ENCODE peak calls at places on chromosomes 3 and 15, in ten cellular contexts. One of them, this sample, is unnamed.

GRCh38 chr15:99961011-99961441 is 227.8 kb upstream of the LYSMD4 start:
- DNase-seq in AG04449: no peak
- DNase-seq in sigmoid colon: peak; percentile 39
- DNase-seq in A549: no peak
- DNase-seq in Calu3: no peak
- DNase-seq in retinal pigment epithelial cell: no peak
- DNase-seq in fibroblast of mammary gland: peak; percentile 42
- DNase-seq in left lung: peak; percentile 5
- DNase-seq in body of pancreas: peak; percentile 38
- DNase-seq in upper lobe of right lung: no peak
- DNase-seq in this sample: peak; percentile 47

GRCh38 chr3:37114251-37115145 is 59.9 kb downstream of the LRRFIP2 start:
- DNase-seq in left lung: no peak
- DNase-seq in Calu3: no peak
- DNase-seq in A549: no peak
- DNase-seq in sigmoid colon: no peak
- DNase-seq in body of pancreas: no peak
- DNase-seq in fibroblast of mammary gland: peak; percentile 92
- DNase-seq in retinal pigment epithelial cell: peak; percentile 55
- DNase-seq in upper lobe of right lung: no peak
- DNase-seq in AG04449: peak; percentile 74
- DNase-seq in this sample: no peak

GRCh38 chr3:116020495-116020894 is 397.2 kb downstream of the GAP43 start:
- DNase-seq in A549: no peak
- DNase-seq in Calu3: no peak
- DNase-seq in sigmoid colon: no peak
- DNase-seq in left lung: no peak
- DNase-seq in body of pancreas: no peak
- DNase-seq in AG04449: no peak
- DNase-seq in fibroblast of mammary gland: peak; percentile 59
- DNase-seq in upper lobe of right lung: no peak
- DNase-seq in retinal pigment epithelial cell: peak; percentile 92
- DNase-seq in this sample: no peak

GRCh38 chr3:72338082-72338941 is 509.9 kb downstream of the SHQ1 start:
- DNase-seq in retinal pigment epithelial cell: no peak
- DNase-seq in left lung: no peak
- DNase-seq in body of pancreas: no peak
- DNase-seq in A549: peak; percentile 18
- DNase-seq in fibroblast of mammary gland: peak; percentile 68
- DNase-seq in sigmoid colon: no peak
- DNase-seq in AG04449: no peak
- DNase-seq in Calu3: no peak
- DNase-seq in upper lobe of right lung: no peak
- DNase-seq in this sample: no peak

GRCh38 chr3:5466752-5467151 is 279.2 kb downstream of the EDEM1 start:
- DNase-seq in left lung: no peak
- DNase-seq in fibroblast of mammary gland: no peak
- DNase-seq in AG04449: no peak
- DNase-seq in A549: no peak
- DNase-seq in retinal pigment epithelial cell: no peak
- DNase-seq in Calu3: no peak
- DNase-seq in sigmoid colon: no peak
- DNase-seq in body of pancreas: no peak
- DNase-seq in upper lobe of right lung: no peak
- DNase-seq in this sample: no peak

GRCh38 chr3:53803124-53803815 is 42.9 kb downstream of the CHDH start:
- DNase-seq in left lung: no peak
- DNase-seq in A549: no peak
- DNase-seq in fibroblast of mammary gland: no peak
- DNase-seq in upper lobe of right lung: peak; percentile 48
- DNase-seq in sigmoid colon: peak; percentile 50
- DNase-seq in Calu3: no peak
- DNase-seq in AG04449: no peak
- DNase-seq in body of pancreas: no peak
- DNase-seq in retinal pigment epithelial cell: no peak
- DNase-seq in this sample: no peak

GRCh38 chr3:13879946-13880810 is at the start of gene WNT7A:
- DNase-seq in left lung: no peak
- DNase-seq in sigmoid colon: peak; percentile 48
- DNase-seq in retinal pigment epithelial cell: no peak
- DNase-seq in fibroblast of mammary gland: no peak
- DNase-seq in AG04449: no peak
- DNase-seq in upper lobe of right lung: peak; percentile 71
- DNase-seq in A549: peak; percentile 81
- DNase-seq in body of pancreas: no peak
- DNase-seq in Calu3: peak; percentile 78
- DNase-seq in this sample: peak; percentile 77

GRCh38 chr15:49315543-49315942 is 107.5 kb upstream of the FGF7 start:
- DNase-seq in Calu3: no peak
- DNase-seq in A549: no peak
- DNase-seq in left lung: no peak
- DNase-seq in body of pancreas: no peak
- DNase-seq in upper lobe of right lung: no peak
- DNase-seq in AG04449: no peak
- DNase-seq in sigmoid colon: no peak
- DNase-seq in fibroblast of mammary gland: no peak
- DNase-seq in retinal pigment epithelial cell: no peak
- DNase-seq in this sample: no peak

GRCh38 chr3:4350789-4351163 is 47.6 kb downstream of the SETMAR start:
- DNase-seq in Calu3: peak; percentile 28
- DNase-seq in upper lobe of right lung: no peak
- DNase-seq in fibroblast of mammary gland: peak; percentile 78
- DNase-seq in sigmoid colon: no peak
- DNase-seq in A549: peak; percentile 76
- DNase-seq in retinal pigment epithelial cell: no peak
- DNase-seq in body of pancreas: peak; percentile 67
- DNase-seq in left lung: no peak
- DNase-seq in AG04449: peak; percentile 14
- DNase-seq in this sample: no peak

GRCh38 chr3:129625071-129625874 is 18.8 kb upstream of the PLXND1 start:
- DNase-seq in retinal pigment epithelial cell: no peak
- DNase-seq in sigmoid colon: peak; percentile 71
- DNase-seq in A549: peak; percentile 44
- DNase-seq in Calu3: no peak
- DNase-seq in upper lobe of right lung: peak; percentile 63
- DNase-seq in AG04449: no peak
- DNase-seq in fibroblast of mammary gland: no peak
- DNase-seq in left lung: peak; percentile 42
- DNase-seq in body of pancreas: no peak
- DNase-seq in this sample: peak; percentile 77

GRCh38 chr3:168511428-168512014 is 415.8 kb upstream of the GOLIM4 start:
- DNase-seq in sigmoid colon: no peak
- DNase-seq in retinal pigment epithelial cell: no peak
- DNase-seq in AG04449: no peak
- DNase-seq in upper lobe of right lung: no peak
- DNase-seq in left lung: no peak
- DNase-seq in fibroblast of mammary gland: peak; percentile 4
- DNase-seq in Calu3: peak; percentile 31
- DNase-seq in body of pancreas: no peak
- DNase-seq in A549: no peak
- DNase-seq in this sample: no peak

GRCh38 chr3:9786825-9787654 is 5.2 kb downstream of the TADA3 start:
- DNase-seq in retinal pigment epithelial cell: no peak
- DNase-seq in Calu3: no peak
- DNase-seq in upper lobe of right lung: no peak
- DNase-seq in sigmoid colon: no peak
- DNase-seq in body of pancreas: no peak
- DNase-seq in A549: no peak
- DNase-seq in fibroblast of mammary gland: no peak
- DNase-seq in AG04449: no peak
- DNase-seq in left lung: no peak
- DNase-seq in this sample: no peak

GRCh38 chr3:164418426-164418825 is 659.9 kb downstream of the SI start:
- DNase-seq in left lung: no peak
- DNase-seq in body of pancreas: no peak
- DNase-seq in sigmoid colon: no peak
- DNase-seq in upper lobe of right lung: no peak
- DNase-seq in retinal pigment epithelial cell: no peak
- DNase-seq in A549: no peak
- DNase-seq in AG04449: no peak
- DNase-seq in fibroblast of mammary gland: no peak
- DNase-seq in Calu3: no peak
- DNase-seq in this sample: no peak

GRCh38 chr3:110881069-110881468 is 190.5 kb upstream of the NECTIN3 start:
- DNase-seq in body of pancreas: peak; percentile 85
- DNase-seq in retinal pigment epithelial cell: no peak
- DNase-seq in AG04449: no peak
- DNase-seq in sigmoid colon: peak; percentile 87
- DNase-seq in A549: no peak
- DNase-seq in left lung: no peak
- DNase-seq in fibroblast of mammary gland: peak; percentile 46
- DNase-seq in Calu3: peak; percentile 27
- DNase-seq in upper lobe of right lung: peak; percentile 47
- DNase-seq in this sample: no peak
- TF ChIP-seq CTCF in body of pancreas: no peak
- TF ChIP-seq CTCF in retinal pigment epithelial cell: peak; percentile 39
- TF ChIP-seq CTCF in AG04449: no peak
- TF ChIP-seq CTCF in sigmoid colon: no peak
- TF ChIP-seq CTCF in A549: no peak
- TF ChIP-seq CTCF in left lung: no peak
- TF ChIP-seq CTCF in fibroblast of mammary gland: no peak
- TF ChIP-seq CTCF in Calu3: no peak
- TF ChIP-seq CTCF in upper lobe of right lung: no peak
- TF ChIP-seq CTCF in this sample: peak; percentile 50

GRCh38 chr3:12042638-12043037 is 38.5 kb downstream of the SYN2 start:
- DNase-seq in A549: no peak
- DNase-seq in left lung: no peak
- DNase-seq in upper lobe of right lung: no peak
- DNase-seq in Calu3: no peak
- DNase-seq in AG04449: no peak
- DNase-seq in body of pancreas: no peak
- DNase-seq in fibroblast of mammary gland: no peak
- DNase-seq in sigmoid colon: no peak
- DNase-seq in retinal pigment epithelial cell: no peak
- DNase-seq in this sample: no peak

GRCh38 chr3:12041476-12041875 is 37.3 kb downstream of the SYN2 start:
- DNase-seq in left lung: no peak
- DNase-seq in upper lobe of right lung: no peak
- DNase-seq in body of pancreas: no peak
- DNase-seq in Calu3: no peak
- DNase-seq in retinal pigment epithelial cell: no peak
- DNase-seq in AG04449: no peak
- DNase-seq in fibroblast of mammary gland: no peak
- DNase-seq in sigmoid colon: no peak
- DNase-seq in A549: no peak
- DNase-seq in this sample: no peak

GRCh38 chr3:12044860-12045259 is 40.7 kb downstream of the SYN2 start:
- DNase-seq in A549: no peak
- DNase-seq in fibroblast of mammary gland: no peak
- DNase-seq in retinal pigment epithelial cell: no peak
- DNase-seq in sigmoid colon: no peak
- DNase-seq in Calu3: no peak
- DNase-seq in upper lobe of right lung: no peak
- DNase-seq in left lung: no peak
- DNase-seq in body of pancreas: no peak
- DNase-seq in AG04449: no peak
- DNase-seq in this sample: no peak

GRCh38 chr3:12049675-12050074 is 45.5 kb downstream of the SYN2 start:
- DNase-seq in fibroblast of mammary gland: peak; percentile 24
- DNase-seq in left lung: no peak
- DNase-seq in sigmoid colon: no peak
- DNase-seq in retinal pigment epithelial cell: no peak
- DNase-seq in body of pancreas: no peak
- DNase-seq in AG04449: no peak
- DNase-seq in upper lobe of right lung: no peak
- DNase-seq in A549: no peak
- DNase-seq in Calu3: no peak
- DNase-seq in this sample: no peak

GRCh38 chr3:12046406-12046805 is 42.2 kb downstream of the SYN2 start:
- DNase-seq in body of pancreas: no peak
- DNase-seq in retinal pigment epithelial cell: no peak
- DNase-seq in A549: peak; percentile 11
- DNase-seq in upper lobe of right lung: no peak
- DNase-seq in Calu3: peak; percentile 4
- DNase-seq in sigmoid colon: no peak
- DNase-seq in left lung: no peak
- DNase-seq in AG04449: no peak
- DNase-seq in fibroblast of mammary gland: peak; percentile 14
- DNase-seq in this sample: no peak
- TF ChIP-seq CTCF in body of pancreas: no peak
- TF ChIP-seq CTCF in retinal pigment epithelial cell: peak; percentile 52
- TF ChIP-seq CTCF in A549: peak; percentile 52
- TF ChIP-seq CTCF in upper lobe of right lung: peak; percentile 24
- TF ChIP-seq CTCF in Calu3: no peak
- TF ChIP-seq CTCF in sigmoid colon: no peak
- TF ChIP-seq CTCF in left lung: no peak
- TF ChIP-seq CTCF in AG04449: no peak
- TF ChIP-seq CTCF in fibroblast of mammary gland: peak; percentile 37
- TF ChIP-seq CTCF in this sample: peak; percentile 60

DNA sequence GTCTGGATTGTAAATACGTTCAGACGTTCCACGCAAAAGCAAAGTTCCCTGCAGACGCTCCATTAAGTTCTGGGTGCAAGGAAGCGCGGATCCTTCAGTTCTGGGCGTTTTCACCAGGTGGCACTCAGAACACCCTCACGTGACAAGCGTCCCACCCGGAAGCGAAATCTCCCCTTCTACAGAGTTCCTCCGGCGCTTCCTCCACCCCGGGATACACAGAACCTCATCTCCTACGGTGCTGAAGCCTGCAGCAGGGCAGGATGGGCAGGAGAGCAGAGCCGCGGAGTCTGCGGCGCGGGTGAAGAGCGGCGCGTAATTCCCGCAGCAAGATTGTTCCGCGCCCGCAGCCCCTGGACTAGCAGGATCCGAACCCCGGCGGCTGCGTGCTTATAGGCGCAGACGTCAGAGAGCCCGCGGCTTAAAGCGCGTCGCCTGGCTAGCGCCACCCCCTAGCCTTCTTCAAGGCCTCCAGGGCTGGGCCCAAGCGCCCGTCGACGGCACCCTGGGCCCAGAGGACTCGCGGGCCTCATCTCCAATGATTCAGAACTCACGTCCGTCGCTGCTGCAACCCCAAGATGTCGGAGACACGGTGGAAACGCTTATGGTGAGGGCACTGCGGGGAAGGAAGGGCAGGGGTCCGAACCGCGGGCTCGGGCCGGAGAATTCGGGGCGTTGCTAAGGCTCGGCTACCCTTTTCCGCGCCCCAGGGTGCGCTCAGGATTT is at the start of gene SLC25A38:
- DNase-seq in AG04449: no peak
- DNase-seq in A549: peak; percentile 95
- DNase-seq in fibroblast of mammary gland: peak; percentile 85
- DNase-seq in body of pancreas: peak; percentile 85
- DNase-seq in Calu3: peak; percentile 76
- DNase-seq in retinal pigment epithelial cell: peak; percentile 64
- DNase-seq in sigmoid colon: peak; percentile 91
- DNase-seq in left lung: peak; percentile 85
- DNase-seq in upper lobe of right lung: peak; percentile 93
- DNase-seq in this sample: no peak
- TF ChIP-seq CTCF in AG04449: peak; percentile 35
- TF ChIP-seq CTCF in A549: peak; percentile 15
- TF ChIP-seq CTCF in fibroblast of mammary gland: peak; percentile 31
- TF ChIP-seq CTCF in body of pancreas: no peak
- TF ChIP-seq CTCF in Calu3: peak; percentile 16
- TF ChIP-seq CTCF in retinal pigment epithelial cell: peak; percentile 35
- TF ChIP-seq CTCF in sigmoid colon: peak; percentile 26
- TF ChIP-seq CTCF in left lung: no peak
- TF ChIP-seq CTCF in upper lobe of right lung: peak; percentile 46
- TF ChIP-seq CTCF in this sample: peak; percentile 66

DNA sequence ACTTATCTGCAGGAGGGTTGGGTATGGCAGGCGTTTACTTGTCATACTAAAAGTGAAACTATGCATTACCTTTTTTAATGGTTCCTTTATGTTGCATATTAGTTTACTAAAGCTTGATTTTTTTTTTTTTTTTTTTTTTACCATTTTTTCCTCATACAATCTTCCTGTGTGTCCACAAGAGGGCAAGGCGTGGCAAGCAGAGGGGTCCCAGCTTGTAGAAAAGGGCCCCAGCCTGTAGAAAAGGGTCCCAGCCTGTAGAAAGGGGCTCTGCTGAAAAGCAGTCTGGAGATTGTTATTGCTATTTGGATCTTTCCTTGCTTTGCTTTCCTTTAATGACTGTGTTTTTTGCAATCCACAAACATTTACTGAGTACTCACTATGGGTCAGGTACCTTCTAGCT is 21.9 kb downstream of the MKRN2 start:
- DNase-seq in upper lobe of right lung: no peak
- DNase-seq in body of pancreas: no peak
- DNase-seq in fibroblast of mammary gland: no peak
- DNase-seq in sigmoid colon: no peak
- DNase-seq in Calu3: no peak
- DNase-seq in A549: no peak
- DNase-seq in left lung: no peak
- DNase-seq in retinal pigment epithelial cell: no peak
- DNase-seq in AG04449: no peak
- DNase-seq in this sample: no peak
- TF ChIP-seq CTCF in upper lobe of right lung: no peak
- TF ChIP-seq CTCF in body of pancreas: no peak
- TF ChIP-seq CTCF in fibroblast of mammary gland: peak; percentile 30
- TF ChIP-seq CTCF in sigmoid colon: no peak
- TF ChIP-seq CTCF in Calu3: no peak
- TF ChIP-seq CTCF in A549: peak; percentile 5
- TF ChIP-seq CTCF in left lung: no peak
- TF ChIP-seq CTCF in retinal pigment epithelial cell: peak; percentile 26
- TF ChIP-seq CTCF in AG04449: peak; percentile 8
- TF ChIP-seq CTCF in this sample: peak; percentile 63